ENCODE peak calls at places on chromosomes 11 and 22, in six cellular contexts. One of them, this sample, is unnamed.
A peak's percentile ranks its signal among the peaks of the same experiment; 100 is the strongest.

GRCh38 chr22:25000686-25001085 is 48.2 kb downstream of the KIAA1671 start:
- DNase-seq in dorsolateral prefrontal cortex: no peak
- DNase-seq in AG04450: no peak
- DNase-seq in nephron progenitor cell: no peak
- DNase-seq in MM.1S: no peak
- DNase-seq in GM10248: no peak
- DNase-seq in this sample: no peak

GRCh38 chr11:70405679-70406395 is 7.5 kb downstream of the CTTN start:
- DNase-seq in dorsolateral prefrontal cortex: no peak
- DNase-seq in AG04450: no peak
- DNase-seq in nephron progenitor cell: no peak
- DNase-seq in MM.1S: no peak
- DNase-seq in GM10248: no peak
- DNase-seq in this sample: no peak

GRCh38 chr11:75598900-75599299 is 36.8 kb downstream of the SERPINH1 start:
- DNase-seq in dorsolateral prefrontal cortex: no peak
- DNase-seq in AG04450: no peak
- DNase-seq in nephron progenitor cell: no peak
- DNase-seq in MM.1S: no peak
- DNase-seq in GM10248: no peak
- DNase-seq in this sample: no peak

GRCh38 chr11:65181569-65182257 is at the start of gene CAPN1:
- DNase-seq in dorsolateral prefrontal cortex: no peak
- DNase-seq in AG04450: peak; percentile 61
- DNase-seq in nephron progenitor cell: peak; percentile 55
- DNase-seq in MM.1S: peak; percentile 78
- DNase-seq in GM10248: peak; percentile 83
- DNase-seq in this sample: peak; percentile 89

GRCh38 chr22:50548046-50548912 is 2.6 kb downstream of the KLHDC7B start:
- DNase-seq in dorsolateral prefrontal cortex: no peak
- DNase-seq in AG04450: no peak
- DNase-seq in nephron progenitor cell: no peak
- DNase-seq in MM.1S: no peak
- DNase-seq in GM10248: peak; percentile 76
- DNase-seq in this sample: peak; percentile 86

GRCh38 chr22:21443057-21443734 is 24.0 kb upstream of the TMEM191C start:
- DNase-seq in dorsolateral prefrontal cortex: no peak
- DNase-seq in AG04450: no peak
- DNase-seq in nephron progenitor cell: no peak
- DNase-seq in MM.1S: no peak
- DNase-seq in GM10248: no peak
- DNase-seq in this sample: no peak

GRCh38 chr22:28241637-28242290 is 322.7 kb upstream of the PITPNB start:
- DNase-seq in dorsolateral prefrontal cortex: no peak
- DNase-seq in AG04450: no peak
- DNase-seq in nephron progenitor cell: no peak
- DNase-seq in MM.1S: no peak
- DNase-seq in GM10248: no peak
- DNase-seq in this sample: no peak

GRCh38 chr11:72038491-72038890 is 39.8 kb downstream of the IL18BP start:
- DNase-seq in dorsolateral prefrontal cortex: peak; percentile 72
- DNase-seq in AG04450: peak; percentile 48
- DNase-seq in nephron progenitor cell: no peak
- DNase-seq in MM.1S: no peak
- DNase-seq in GM10248: no peak
- DNase-seq in this sample: no peak

GRCh38 chr11:77821349-77821851 is 456 bp downstream of the AAMDC start:
- DNase-seq in dorsolateral prefrontal cortex: peak; percentile 48
- DNase-seq in AG04450: no peak
- DNase-seq in nephron progenitor cell: peak; percentile 41
- DNase-seq in MM.1S: peak; percentile 13
- DNase-seq in GM10248: peak; percentile 28
- DNase-seq in this sample: peak; percentile 22

GRCh38 chr11:35746356-35747153 is 84.0 kb downstream of the TRIM44 start:
- DNase-seq in dorsolateral prefrontal cortex: no peak
- DNase-seq in AG04450: no peak
- DNase-seq in nephron progenitor cell: no peak
- DNase-seq in MM.1S: no peak
- DNase-seq in GM10248: peak; percentile 10
- DNase-seq in this sample: peak; percentile 12

GRCh38 chr22:37514526-37515051 is 4.6 kb downstream of the CARD10 start:
- DNase-seq in dorsolateral prefrontal cortex: no peak
- DNase-seq in AG04450: no peak
- DNase-seq in nephron progenitor cell: no peak
- DNase-seq in MM.1S: no peak
- DNase-seq in GM10248: no peak
- DNase-seq in this sample: no peak

GRCh38 chr11:19660076-19660475 is 52.6 kb upstream of the NAV2 start:
- DNase-seq in dorsolateral prefrontal cortex: no peak
- DNase-seq in AG04450: no peak
- DNase-seq in nephron progenitor cell: no peak
- DNase-seq in MM.1S: peak; percentile 88
- DNase-seq in GM10248: peak; percentile 76
- DNase-seq in this sample: peak; percentile 71

GRCh38 chr11:8389034-8389996 is 125.6 kb upstream of the LMO1 start:
- DNase-seq in dorsolateral prefrontal cortex: peak; percentile 55
- DNase-seq in AG04450: no peak
- DNase-seq in nephron progenitor cell: no peak
- DNase-seq in MM.1S: no peak
- DNase-seq in GM10248: no peak
- DNase-seq in this sample: no peak

GRCh38 chr11:82989628-82990404 is 81.9 kb downstream of the RAB30 start:
- DNase-seq in dorsolateral prefrontal cortex: no peak
- DNase-seq in AG04450: no peak
- DNase-seq in nephron progenitor cell: no peak
- DNase-seq in MM.1S: no peak
- DNase-seq in GM10248: no peak
- DNase-seq in this sample: no peak

GRCh38 chr11:126452256-126452655 is 96.8 kb downstream of the ST3GAL4 start:
- DNase-seq in dorsolateral prefrontal cortex: no peak
- DNase-seq in AG04450: no peak
- DNase-seq in nephron progenitor cell: peak; percentile 31
- DNase-seq in MM.1S: no peak
- DNase-seq in GM10248: no peak
- DNase-seq in this sample: no peak

GRCh38 chr11:104127828-104128227 is 36.1 kb downstream of the PDGFD start:
- DNase-seq in dorsolateral prefrontal cortex: no peak
- DNase-seq in AG04450: no peak
- DNase-seq in nephron progenitor cell: no peak
- DNase-seq in MM.1S: no peak
- DNase-seq in GM10248: no peak
- DNase-seq in this sample: no peak

GRCh38 chr11:102172127-102172848 is 62.0 kb downstream of the YAP1 start:
- DNase-seq in dorsolateral prefrontal cortex: no peak
- DNase-seq in AG04450: no peak
- DNase-seq in nephron progenitor cell: no peak
- DNase-seq in MM.1S: no peak
- DNase-seq in GM10248: no peak
- DNase-seq in this sample: no peak

GRCh38 chr11:2378527-2379210 is 1.6 kb downstream of the CD81 start:
- DNase-seq in dorsolateral prefrontal cortex: no peak
- DNase-seq in AG04450: peak; percentile 42
- DNase-seq in nephron progenitor cell: peak; percentile 47
- DNase-seq in MM.1S: no peak
- DNase-seq in GM10248: no peak
- DNase-seq in this sample: no peak

GRCh38 chr11:61626580-61627380 is 45.9 kb upstream of the SYT7 start:
- DNase-seq in dorsolateral prefrontal cortex: no peak
- DNase-seq in AG04450: no peak
- DNase-seq in nephron progenitor cell: no peak
- DNase-seq in MM.1S: no peak
- DNase-seq in GM10248: no peak
- DNase-seq in this sample: no peak

GRCh38 chr11:88252208-88252607 is 77.0 kb upstream of the RAB38 start:
- DNase-seq in dorsolateral prefrontal cortex: no peak
- DNase-seq in AG04450: no peak
- DNase-seq in nephron progenitor cell: no peak
- DNase-seq in MM.1S: no peak
- DNase-seq in GM10248: no peak
- DNase-seq in this sample: no peak

GRCh38 chr22:19787849-19788141 is 27.2 kb downstream of the TBX1 start:
- DNase-seq in dorsolateral prefrontal cortex: no peak
- DNase-seq in AG04450: no peak
- DNase-seq in nephron progenitor cell: no peak
- DNase-seq in MM.1S: no peak
- DNase-seq in GM10248: no peak
- DNase-seq in this sample: no peak
- TF ChIP-seq CTCF in dorsolateral prefrontal cortex: no peak
- TF ChIP-seq CTCF in AG04450: no peak
- TF ChIP-seq CTCF in nephron progenitor cell: no peak
- TF ChIP-seq CTCF in MM.1S: no peak
- TF ChIP-seq CTCF in GM10248: no peak
- TF ChIP-seq CTCF in this sample: no peak

GRCh38 chr22:46762238-46763050 is at the start of gene TBC1D22A:
- DNase-seq in dorsolateral prefrontal cortex: peak; percentile 95
- DNase-seq in AG04450: peak; percentile 80
- DNase-seq in nephron progenitor cell: peak; percentile 93
- DNase-seq in MM.1S: peak; percentile 97
- DNase-seq in GM10248: peak; percentile 95
- DNase-seq in this sample: peak; percentile 92
- TF ChIP-seq CTCF in dorsolateral prefrontal cortex: peak; percentile 17
- TF ChIP-seq CTCF in AG04450: no peak
- TF ChIP-seq CTCF in nephron progenitor cell: no peak
- TF ChIP-seq CTCF in MM.1S: no peak
- TF ChIP-seq CTCF in GM10248: no peak
- TF ChIP-seq CTCF in this sample: no peak

GRCh38 chr22:49028111-49028510 is 799.6 kb downstream of the BRD1 start:
- DNase-seq in dorsolateral prefrontal cortex: no peak
- DNase-seq in AG04450: no peak
- DNase-seq in nephron progenitor cell: no peak
- DNase-seq in MM.1S: no peak
- DNase-seq in GM10248: no peak
- DNase-seq in this sample: no peak

GRCh38 chr22:49025791-49026475 is 801.7 kb downstream of the BRD1 start:
- DNase-seq in dorsolateral prefrontal cortex: no peak
- DNase-seq in AG04450: no peak
- DNase-seq in nephron progenitor cell: no peak
- DNase-seq in MM.1S: no peak
- DNase-seq in GM10248: no peak
- DNase-seq in this sample: no peak

GRCh38 chr22:49024775-49025440 is 802.8 kb downstream of the BRD1 start:
- DNase-seq in dorsolateral prefrontal cortex: peak; percentile 26
- DNase-seq in AG04450: no peak
- DNase-seq in nephron progenitor cell: no peak
- DNase-seq in MM.1S: no peak
- DNase-seq in GM10248: no peak
- DNase-seq in this sample: no peak

GRCh38 chr22:49027122-49027670 is 800.5 kb downstream of the BRD1 start:
- DNase-seq in dorsolateral prefrontal cortex: no peak
- DNase-seq in AG04450: no peak
- DNase-seq in nephron progenitor cell: no peak
- DNase-seq in MM.1S: no peak
- DNase-seq in GM10248: no peak
- DNase-seq in this sample: no peak

GRCh38 chr22:49026476-49027121 is 801.1 kb downstream of the BRD1 start:
- DNase-seq in dorsolateral prefrontal cortex: peak; percentile 69
- DNase-seq in AG04450: no peak
- DNase-seq in nephron progenitor cell: no peak
- DNase-seq in MM.1S: no peak
- DNase-seq in GM10248: no peak
- DNase-seq in this sample: no peak
- TF ChIP-seq CTCF in dorsolateral prefrontal cortex: peak; percentile 58
- TF ChIP-seq CTCF in AG04450: no peak
- TF ChIP-seq CTCF in nephron progenitor cell: peak; percentile 12
- TF ChIP-seq CTCF in MM.1S: no peak
- TF ChIP-seq CTCF in GM10248: peak; percentile 5
- TF ChIP-seq CTCF in this sample: no peak

GRCh38 chr11:33682446-33682845 is 18.2 kb downstream of the C11orf91 start:
- DNase-seq in dorsolateral prefrontal cortex: no peak
- DNase-seq in AG04450: no peak
- DNase-seq in nephron progenitor cell: no peak
- DNase-seq in MM.1S: no peak
- DNase-seq in GM10248: no peak
- DNase-seq in this sample: no peak
- TF ChIP-seq CTCF in dorsolateral prefrontal cortex: no peak
- TF ChIP-seq CTCF in AG04450: peak; percentile 38
- TF ChIP-seq CTCF in nephron progenitor cell: no peak
- TF ChIP-seq CTCF in MM.1S: no peak
- TF ChIP-seq CTCF in GM10248: no peak
- TF ChIP-seq CTCF in this sample: no peak

GRCh38 chr22:31446767-31447166 is 42.9 kb downstream of the EIF4ENIF1 start:
- DNase-seq in dorsolateral prefrontal cortex: no peak
- DNase-seq in AG04450: no peak
- DNase-seq in nephron progenitor cell: no peak
- DNase-seq in MM.1S: no peak
- DNase-seq in GM10248: no peak
- DNase-seq in this sample: no peak
- TF ChIP-seq CTCF in dorsolateral prefrontal cortex: no peak
- TF ChIP-seq CTCF in AG04450: no peak
- TF ChIP-seq CTCF in nephron progenitor cell: no peak
- TF ChIP-seq CTCF in MM.1S: no peak
- TF ChIP-seq CTCF in GM10248: no peak
- TF ChIP-seq CTCF in this sample: no peak

This sample was measured in GM20000.